ENCODE peak calls at places on chromosomes 4 and X, in eight cellular contexts. G, E, F, P, J, Q, H and L are unnamed samples.

GRCh38 chr4:10958226-10958856 is 273.8 kb upstream of the CLNK start:
- DNase-seq in E (no peak), F (no peak), G (no peak), P (no peak), H (no peak), J (no peak), Q (no peak), L (no peak)

GRCh38 chr4:86482851-86483490 is 111.1 kb upstream of the PTPN13 start:
- DNase-seq in G (peak; percentile 46), H (no peak), E (peak; percentile 16), J (no peak), Q (no peak), P (no peak), F (peak; percentile 33), L (no peak)

GRCh38 chrX:3990569-3990968 is 277.1 kb upstream of the PRKX start:
- DNase-seq in E (no peak), J (no peak), P (no peak), G (no peak), Q (no peak), H (no peak), F (no peak), L (no peak)

GRCh38 chr4:86910369-86910768 is 18.1 kb upstream of the C4orf36 start:
- DNase-seq in F (no peak), H (no peak), P (no peak), G (no peak), Q (no peak), E (no peak), J (no peak), L (no peak)

GRCh38 chr4:127889903-127890302 is 9.2 kb downstream of the PLK4 start:
- DNase-seq in F (peak; percentile 9), E (no peak), G (peak; percentile 51), J (no peak), P (no peak), H (no peak), Q (no peak), L (no peak)

GRCh38 chr4:15339732-15340131 is 88.1 kb upstream of the C1QTNF7 start:
- DNase-seq in Q (no peak), H (no peak), J (no peak), F (peak; percentile 55), P (no peak), G (peak; percentile 57), E (no peak), L (no peak)

GRCh38 chr4:113499696-113500095 is 261.8 kb downstream of the CAMK2D start:
- DNase-seq in Q (peak; percentile 12), J (no peak), G (peak; percentile 88), H (no peak), F (peak; percentile 65), P (no peak), E (peak; percentile 65), L (no peak)

GRCh38 chrX:111507931-111508330 is 3.5 kb upstream of the SERTM2 start:
- DNase-seq in P (no peak), F (no peak), G (peak; percentile 24), J (no peak), Q (no peak), E (no peak), H (no peak), L (no peak)

GRCh38 chrX:20320461-20321159 is 53.9 kb upstream of the RPS6KA3 start:
- DNase-seq in Q (no peak), E (no peak), H (peak; percentile 1), J (peak; percentile 43), F (no peak), P (no peak), G (no peak), L (peak; percentile 75)

GRCh38 chrX:16892504-16893362 is 22.6 kb upstream of the RBBP7 start:
- DNase-seq in H (peak; percentile 25), G (peak; percentile 89), J (peak; percentile 83), F (peak; percentile 85), Q (peak; percentile 52), E (peak; percentile 75), P (peak; percentile 67), L (peak; percentile 77)

GRCh38 chr4:41865306-41865980 is 69.8 kb upstream of the TMEM33 start:
- DNase-seq in Q (no peak), G (no peak), P (no peak), E (no peak), F (peak; percentile 43), H (no peak), J (no peak), L (no peak)

GRCh38 chr4:23202712-23203247 is 510.0 kb downstream of the GBA3 start:
- DNase-seq in G (no peak), E (no peak), F (no peak), J (no peak), H (no peak), P (no peak), Q (no peak), L (no peak)

DNA sequence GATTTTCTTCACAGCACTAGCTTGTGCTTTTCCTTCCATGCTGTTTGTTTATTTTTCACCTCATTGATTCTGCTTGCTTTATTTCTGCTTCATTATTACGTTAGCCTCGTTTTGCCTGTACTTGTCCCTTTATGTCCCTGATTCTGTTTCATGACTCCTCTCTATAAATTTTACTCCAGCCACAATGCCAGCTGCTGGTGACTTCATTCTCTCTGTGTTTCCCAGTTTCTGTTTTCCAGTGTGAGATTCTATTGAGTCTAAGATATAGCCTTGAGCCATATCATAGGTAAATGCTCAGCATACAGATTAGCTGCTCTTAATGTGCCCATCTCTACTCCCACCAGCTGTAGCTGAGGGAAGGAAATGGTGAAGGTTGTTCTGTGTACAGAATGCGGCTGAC is 19.3 kb downstream of the FAM47E start:
- DNase-seq in J (no peak), G (no peak), F (no peak), E (no peak), Q (no peak), P (no peak), H (no peak), L (no peak)
- H3K4me3 ChIP-seq in J (no peak overlapping the region), G (no peak overlapping the region), F (no peak overlapping the region), E (no peak overlapping the region), Q (no peak overlapping the region), P (no peak overlapping the region), H (no peak overlapping the region), L (no peak overlapping the region)

GRCh38 chr4:184744251-184744650 is 10.4 kb upstream of the CENPU start:
- DNase-seq in F (no peak), Q (no peak), E (no peak), P (peak; percentile 83), J (no peak), H (no peak), G (no peak), L (no peak)

GRCh38 chr4:184747034-184747830 is 13.3 kb upstream of the CENPU start:
- DNase-seq in H (no peak), G (no peak), P (peak; percentile 69), E (no peak), F (no peak), Q (no peak), J (peak; percentile 23), L (peak; percentile 20)

GRCh38 chr4:184748251-184748652 is 14.4 kb upstream of the CENPU start:
- DNase-seq in J (no peak), P (peak; percentile 74), G (no peak), Q (no peak), F (no peak), E (no peak), H (no peak), L (no peak)

GRCh38 chr4:184746532-184746870 is 12.6 kb upstream of the CENPU start:
- DNase-seq in Q (no peak), P (peak; percentile 85), F (peak; percentile 96), H (no peak), G (peak; percentile 98), E (peak; percentile 72), J (no peak), L (no peak)

GRCh38 chr4:184745747-184746531 is 12.0 kb upstream of the CENPU start:
- DNase-seq in H (peak; percentile 54), P (peak; percentile 88), E (peak; percentile 75), F (peak; percentile 91), J (peak; percentile 90), G (peak; percentile 94), Q (peak; percentile 55), L (peak; percentile 78)
- H3K4me3 ChIP-seq in H (no peak overlapping the region), P (no peak overlapping the region), E (no peak overlapping the region), F (no peak overlapping the region), J (no peak overlapping the region), G (no peak overlapping the region), Q (no peak overlapping the region), L (no peak overlapping the region)

DNA sequence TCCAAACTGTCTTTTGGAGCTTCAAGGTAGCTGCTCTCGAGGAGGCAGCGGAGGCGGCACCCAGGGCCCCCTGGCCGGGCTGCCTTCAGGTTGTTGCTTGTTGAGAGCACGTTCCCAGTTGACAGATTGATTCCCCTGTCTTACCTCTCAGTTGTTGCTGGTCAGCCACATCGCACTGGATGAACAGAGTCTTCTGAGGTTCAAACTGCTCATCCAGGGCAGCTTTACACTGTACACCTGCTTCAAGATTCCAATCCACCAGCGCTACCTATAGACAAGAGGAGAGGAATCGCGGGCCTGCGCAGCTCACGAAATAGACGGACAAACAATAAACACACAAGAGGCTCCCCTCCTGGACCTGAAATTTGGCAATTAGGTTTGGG is 497 bp downstream of the HPGD start:
- DNase-seq in F (no peak), Q (no peak), H (no peak), J (no peak), P (peak; percentile 6), G (no peak), E (no peak), L (no peak)
- H3K4me3 ChIP-seq in F (peak overlapping the region; percentile 59), Q (peak overlapping the region; percentile 46), H (peak overlapping the region; percentile 61), J (peak overlapping the region; percentile 54), P (peak overlapping the region; percentile 21), G (peak overlapping the region; percentile 64), E (peak overlapping the region; percentile 64), L (peak overlapping the region; percentile 45)

GRCh38 chrX:137427813-137428212 is 138.1 kb upstream of the ZIC3 start:
- DNase-seq in G (peak; percentile 17), E (no peak), H (no peak), Q (no peak), P (no peak), J (no peak), F (peak; percentile 7), L (no peak)

GRCh38 chrX:137430301-137430700 is 135.6 kb upstream of the ZIC3 start:
- DNase-seq in Q (no peak), J (no peak), E (no peak), P (no peak), H (no peak), F (no peak), G (no peak), L (no peak)

GRCh38 chrX:137427061-137427778 is 138.7 kb upstream of the ZIC3 start:
- DNase-seq in F (no peak), H (no peak), Q (no peak), G (no peak), E (no peak), J (no peak), P (no peak), L (no peak)

GRCh38 chrX:137428251-137428661 is 137.7 kb upstream of the ZIC3 start:
- DNase-seq in Q (no peak), J (no peak), E (no peak), G (peak; percentile 2), P (no peak), F (peak; percentile 15), H (no peak), L (no peak)

DNA sequence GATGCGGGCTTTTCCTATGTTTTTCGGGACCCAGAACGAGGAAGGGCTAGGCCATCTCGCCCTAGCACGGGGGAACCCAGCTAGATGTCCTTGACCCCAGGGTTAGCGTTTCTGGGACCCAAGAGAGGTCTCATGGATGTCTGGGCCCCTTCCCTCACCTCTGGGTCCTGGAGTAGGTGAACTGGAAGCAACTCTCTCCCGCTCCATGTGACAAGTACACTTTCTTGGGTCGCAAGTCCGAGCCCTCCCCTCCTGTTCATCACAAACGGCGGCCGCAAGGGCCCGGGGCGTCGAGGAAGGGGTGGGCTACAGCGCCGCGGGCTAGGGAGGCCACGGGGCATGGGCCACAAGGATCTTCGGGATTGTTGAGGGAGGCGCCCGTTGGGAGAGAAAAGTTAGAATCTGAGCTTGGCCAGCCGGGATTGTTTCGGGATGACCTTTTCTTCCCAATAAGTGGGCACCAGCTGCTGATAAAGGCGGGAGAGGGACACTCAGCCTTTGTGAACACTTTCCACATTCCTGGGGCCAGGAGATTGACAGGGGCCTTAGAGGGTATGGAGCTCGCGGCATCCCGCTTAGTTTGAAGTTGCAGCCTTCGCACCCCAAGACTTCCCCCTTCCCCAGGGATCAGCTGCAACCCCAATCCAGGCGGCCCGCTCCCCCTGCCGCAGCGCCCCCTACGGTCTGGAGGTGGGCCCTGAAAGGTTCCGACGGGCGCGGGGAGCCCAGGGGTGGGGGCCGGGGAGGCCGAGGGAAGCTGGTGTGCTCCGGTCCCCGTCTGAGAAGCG is 137.0 kb upstream of the ZIC3 start:
- DNase-seq in G (no peak), H (no peak), J (no peak), F (no peak), E (no peak), P (no peak), Q (no peak), L (no peak)
- H3K4me3 ChIP-seq in G (peak overlapping the region; percentile 58), H (peak overlapping the region; percentile 50), J (no peak overlapping the region), F (peak overlapping the region; percentile 19), E (no peak overlapping the region), P (no peak overlapping the region), Q (no peak overlapping the region), L (no peak overlapping the region)